ENCODE peak calls at places on chromosomes 1 and 21, in five cellular contexts. One of them, this sample, is unnamed.

GRCh38 chr1:150688786-150689185 is 8.2 kb downstream of the GOLPH3L start:
- DNase-seq in NCI-H526: no peak
- DNase-seq in NCI-H460: no peak
- DNase-seq in germinal center: no peak
- DNase-seq in adrenal gland: no peak
- DNase-seq in this sample: peak; percentile 29

GRCh38 chr1:84693009-84693408 is 2.7 kb upstream of the SSX2IP start:
- DNase-seq in germinal center: no peak
- DNase-seq in NCI-H460: no peak
- DNase-seq in NCI-H526: no peak
- DNase-seq in adrenal gland: no peak
- DNase-seq in this sample: no peak

GRCh38 chr1:230231739-230232075 is 164.7 kb downstream of the GALNT2 start:
- DNase-seq in germinal center: no peak
- DNase-seq in NCI-H526: no peak
- DNase-seq in NCI-H460: no peak
- DNase-seq in adrenal gland: peak; percentile 38
- DNase-seq in this sample: no peak

GRCh38 chr1:53081384-53082066 is 19.5 kb downstream of the PODN start:
- DNase-seq in NCI-H526: no peak
- DNase-seq in germinal center: no peak
- DNase-seq in adrenal gland: no peak
- DNase-seq in NCI-H460: no peak
- DNase-seq in this sample: no peak

GRCh38 chr1:232886304-232886703 is 64.1 kb upstream of the NTPCR start:
- DNase-seq in NCI-H526: no peak
- DNase-seq in NCI-H460: no peak
- DNase-seq in germinal center: no peak
- DNase-seq in adrenal gland: no peak
- DNase-seq in this sample: no peak

GRCh38 chr21:36804867-36805611 is 106.1 kb downstream of the SIM2 start:
- DNase-seq in NCI-H460: no peak
- DNase-seq in adrenal gland: no peak
- DNase-seq in germinal center: no peak
- DNase-seq in NCI-H526: no peak
- DNase-seq in this sample: no peak

GRCh38 chr1:145889722-145890121 is 4.1 kb upstream of the ANKRD35 start:
- DNase-seq in adrenal gland: peak; percentile 53
- DNase-seq in NCI-H526: no peak
- DNase-seq in germinal center: no peak
- DNase-seq in NCI-H460: no peak
- DNase-seq in this sample: no peak

GRCh38 chr1:98107256-98107655 is 186.4 kb upstream of the DPYD start:
- DNase-seq in germinal center: no peak
- DNase-seq in NCI-H460: no peak
- DNase-seq in NCI-H526: no peak
- DNase-seq in adrenal gland: no peak
- DNase-seq in this sample: no peak

GRCh38 chr1:44676484-44677200 is 2.1 kb downstream of the ARMH1 start:
- DNase-seq in germinal center: no peak
- DNase-seq in NCI-H460: no peak
- DNase-seq in NCI-H526: no peak
- DNase-seq in adrenal gland: peak; percentile 51
- DNase-seq in this sample: peak; percentile 23

GRCh38 chr1:208437416-208437815 is 193.2 kb upstream of the PLXNA2 start:
- DNase-seq in adrenal gland: no peak
- DNase-seq in NCI-H460: peak; percentile 20
- DNase-seq in NCI-H526: no peak
- DNase-seq in germinal center: no peak
- DNase-seq in this sample: no peak

GRCh38 chr1:59173721-59174120 is 123.2 kb upstream of the FGGY start:
- DNase-seq in NCI-H526: no peak
- DNase-seq in NCI-H460: no peak
- DNase-seq in germinal center: no peak
- DNase-seq in adrenal gland: no peak
- DNase-seq in this sample: no peak

GRCh38 chr1:233614743-233615521 is 1.0 kb downstream of the KCNK1 start:
- DNase-seq in germinal center: no peak
- DNase-seq in NCI-H460: no peak
- DNase-seq in NCI-H526: no peak
- DNase-seq in adrenal gland: no peak
- DNase-seq in this sample: no peak

GRCh38 chr1:223621312-223621734 is 44.2 kb downstream of the CAPN8 start:
- DNase-seq in NCI-H526: no peak
- DNase-seq in germinal center: no peak
- DNase-seq in NCI-H460: no peak
- DNase-seq in adrenal gland: peak; percentile 25
- DNase-seq in this sample: no peak

GRCh38 chr21:46196733-46197132 is 12.5 kb upstream of the SPATC1L start:
- DNase-seq in NCI-H460: no peak
- DNase-seq in adrenal gland: peak; percentile 9
- DNase-seq in germinal center: no peak
- DNase-seq in NCI-H526: no peak
- DNase-seq in this sample: no peak

GRCh38 chr1:30908446-30908885 is at the start of gene SDC3:
- DNase-seq in NCI-H460: no peak
- DNase-seq in adrenal gland: no peak
- DNase-seq in NCI-H526: no peak
- DNase-seq in germinal center: peak; percentile 49
- DNase-seq in this sample: no peak

GRCh38 chr1:25799758-25800537 is at the start of gene SELENON:
- DNase-seq in NCI-H526: no peak
- DNase-seq in NCI-H460: no peak
- DNase-seq in adrenal gland: peak; percentile 48
- DNase-seq in germinal center: peak; percentile 64
- DNase-seq in this sample: peak; percentile 45

This sample was measured in SK-MEL-5.